ENCODE peak calls at places on chromosomes 1 and 21, in six cellular contexts. E is GM12878, O is K562, S is HCT116, A is SK-N-SH, D is H1. U is an unnamed sample.

GRCh38 chr1:222372221-222372620 is 175.7 kb downstream of the HHIPL2 start:
- DNase-seq in E (no peak), O (no peak), S (no peak), A (no peak), D (no peak), U (no peak)

GRCh38 chr21:15993951-15994350 is 264.2 kb downstream of the USP25 start:
- DNase-seq in E (no peak), O (no peak), S (no peak), A (no peak), D (no peak), U (no peak)

GRCh38 chr1:183209533-183210158 is 23.6 kb downstream of the LAMC2 start:
- DNase-seq in E (no peak), O (no peak), S (peak; percentile 51), A (no peak), D (no peak), U (peak; percentile 64)

GRCh38 chr1:12447301-12447700 is 170.7 kb downstream of the DHRS3 start:
- DNase-seq in E (no peak), O (no peak), S (no peak), A (no peak), D (no peak), U (no peak)

GRCh38 chr1:57683037-57683928 is 259.4 kb upstream of the DAB1 start:
- DNase-seq in E (no peak), O (no peak), S (no peak), A (no peak), D (no peak), U (no peak)

GRCh38 chr1:175984813-175985212 is 222.3 kb downstream of the COP1 start:
- DNase-seq in E (no peak), O (no peak), S (no peak), A (no peak), D (no peak), U (no peak)

GRCh38 chr1:234553241-234554156 is 56.5 kb downstream of the IRF2BP2 start:
- DNase-seq in E (no peak), O (peak; percentile 60), S (no peak), A (peak; percentile 82), D (no peak), U (no peak)

GRCh38 chr1:211420389-211420788 is 71.6 kb downstream of the RD3 start:
- DNase-seq in E (no peak), O (peak; percentile 10), S (no peak), A (no peak), D (no peak), U (no peak)

GRCh38 chr1:99326215-99326949 is 62.1 kb downstream of the PLPPR4 start:
- DNase-seq in E (no peak), O (peak; percentile 9), S (no peak), A (no peak), D (no peak), U (no peak)

GRCh38 chr1:29811247-29811646 is 574.9 kb downstream of the PTPRU start:
- DNase-seq in E (no peak), O (no peak), S (no peak), A (peak; percentile 6), D (no peak), U (no peak)

GRCh38 chr1:162365284-162366041 is 11.2 kb downstream of the SPATA46 start:
- DNase-seq in E (no peak), O (no peak), S (no peak), A (no peak), D (no peak), U (no peak)

GRCh38 chr1:9852410-9853301 is 28.9 kb upstream of the CLSTN1 start:
- DNase-seq in E (no peak), O (no peak), S (no peak), A (peak; percentile 68), D (no peak), U (no peak)

GRCh38 chr1:22597996-22598395 is 34.7 kb downstream of the EPHA8 start:
- DNase-seq in E (no peak), O (no peak), S (no peak), A (no peak), D (no peak), U (no peak)

GRCh38 chr1:94270801-94271203 is 33.4 kb upstream of the ARHGAP29 start:
- DNase-seq in E (no peak), O (no peak), S (no peak), A (no peak), D (no peak), U (no peak)

GRCh38 chr1:64480999-64481772 is 11.3 kb downstream of the CACHD1 start:
- DNase-seq in E (no peak), O (no peak), S (no peak), A (peak; percentile 33), D (no peak), U (no peak)

GRCh38 chr1:64479874-64480273 is 9.9 kb downstream of the CACHD1 start:
- DNase-seq in E (no peak), O (no peak), S (no peak), A (no peak), D (no peak), U (no peak)

GRCh38 chr1:64483711-64484454 is 14.0 kb downstream of the CACHD1 start:
- DNase-seq in E (no peak), O (peak; percentile 26), S (no peak), A (no peak), D (no peak), U (no peak)

GRCh38 chr1:64482720-64483119 is 12.8 kb downstream of the CACHD1 start:
- DNase-seq in E (no peak), O (no peak), S (no peak), A (no peak), D (no peak), U (no peak)

GRCh38 chr1:64482128-64482527 is 12.2 kb downstream of the CACHD1 start:
- DNase-seq in E (no peak), O (no peak), S (no peak), A (no peak), D (no peak), U (no peak)
- H3K4me3 ChIP-seq in E (no peak overlapping the region), O (no peak overlapping the region), S (no peak overlapping the region), A (no peak overlapping the region), D (no peak overlapping the region), U (no peak overlapping the region)

GRCh38 chr1:201769966-201770365 is 59.0 kb upstream of the IPO9 start:
- DNase-seq in E (no peak), O (no peak), S (no peak), A (no peak), D (no peak), U (no peak)
- TF ChIP-seq SIN3A in E (no peak), O (no peak), S (no peak), A (no peak), D (no peak), U (no peak)

GRCh38 chr1:230906226-230906625 is 37.9 kb upstream of the C1orf198 start:
- DNase-seq in E (no peak), O (no peak), S (no peak), A (no peak), D (no peak), U (no peak)
- H3K4me3 ChIP-seq in E (no peak overlapping the region), O (no peak overlapping the region), S (no peak overlapping the region), A (no peak overlapping the region), D (no peak overlapping the region), U (no peak overlapping the region)

DNA sequence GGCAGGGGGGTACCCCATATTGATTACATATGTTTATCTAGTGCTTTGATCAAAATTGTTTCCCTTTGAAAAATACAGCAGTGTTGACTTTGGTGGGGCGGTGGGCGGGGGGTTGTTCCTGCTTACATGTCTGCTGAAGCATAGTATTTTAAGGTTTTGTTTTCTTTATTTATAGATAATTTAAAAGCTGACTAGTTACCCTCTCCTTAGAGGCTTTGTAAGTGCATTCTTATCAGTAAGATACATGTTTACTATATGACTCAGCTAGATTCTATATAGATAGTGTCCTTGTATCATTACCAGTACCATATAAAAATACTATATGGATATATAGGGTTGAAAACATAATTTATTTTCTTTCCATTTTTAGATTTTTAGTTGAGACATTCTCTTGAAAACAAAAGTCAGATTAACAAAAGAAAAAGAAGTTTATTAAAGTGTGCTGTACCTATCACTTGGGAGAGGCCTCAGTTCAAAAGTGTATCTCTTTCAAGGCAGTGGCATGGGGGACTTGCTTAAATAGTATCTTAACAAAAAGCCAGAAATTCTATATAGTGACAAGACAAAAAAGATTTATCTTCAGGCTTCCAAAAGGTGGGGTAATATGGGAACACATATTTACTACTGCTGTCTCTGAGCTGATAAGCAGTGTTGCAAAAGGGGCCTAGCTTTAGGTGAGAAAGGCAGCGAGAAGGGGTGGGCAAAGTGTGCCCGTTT is 79.0 kb downstream of the HS2ST1 start:
- DNase-seq in E (no peak), O (peak; percentile 52), S (no peak), A (no peak), D (no peak), U (no peak)
- TF ChIP-seq SIN3A in E (no peak), O (no peak), S (no peak), A (no peak), D (no peak), U (no peak)

DNA sequence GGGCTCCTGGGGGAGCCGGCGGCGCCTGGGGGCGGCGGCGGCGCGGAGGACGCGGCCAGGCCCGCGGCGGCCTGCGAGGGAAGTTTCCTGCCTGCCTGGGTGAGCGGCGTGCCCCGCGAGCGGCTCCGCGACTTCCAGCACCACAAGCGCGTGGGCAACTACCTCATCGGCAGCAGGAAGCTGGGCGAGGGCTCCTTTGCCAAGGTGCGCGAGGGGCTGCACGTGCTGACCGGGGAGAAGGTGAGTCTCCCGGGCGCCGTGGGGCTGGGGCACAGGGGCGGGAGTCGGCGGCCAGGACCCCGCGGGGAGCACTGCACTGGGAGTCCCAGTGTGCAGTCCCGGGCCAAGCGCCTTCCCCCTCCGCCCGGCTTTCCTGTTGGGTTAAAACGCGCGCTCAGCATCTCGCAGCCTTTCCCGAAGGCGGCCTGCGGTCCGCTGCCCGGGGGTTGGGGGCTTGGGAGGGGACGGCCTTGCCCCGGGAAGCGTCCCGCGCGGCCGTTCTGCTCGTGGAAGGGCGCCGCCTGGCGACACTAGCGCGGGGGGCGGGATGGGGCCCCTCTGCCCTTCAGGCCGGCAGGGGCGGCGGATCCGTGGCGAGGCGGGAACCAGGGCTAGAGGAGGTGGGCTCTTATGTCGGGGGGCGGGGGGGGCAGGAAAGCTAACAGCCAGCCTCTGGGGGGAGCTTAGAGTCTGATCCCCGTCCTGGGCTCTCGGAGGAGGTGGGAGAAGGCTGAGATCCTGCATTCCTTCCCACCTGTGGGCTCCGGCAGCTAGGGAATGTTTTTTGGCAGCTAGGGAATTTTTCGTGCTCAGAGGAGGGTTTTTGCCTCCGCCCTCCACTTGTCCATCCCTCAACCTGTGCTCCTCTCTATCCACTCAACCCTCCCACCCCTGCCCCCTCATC is 1.1 kb downstream of the HUNK start:
- DNase-seq in E (no peak), O (peak; percentile 71), S (no peak), A (peak; percentile 91), D (no peak), U (no peak)
- H3K4me3 ChIP-seq in E (no peak overlapping the region), O (no peak overlapping the region), S (no peak overlapping the region), A (peak overlapping the region; percentile 55), D (peak overlapping the region; percentile 72), U (peak overlapping the region; percentile 24)

DNA sequence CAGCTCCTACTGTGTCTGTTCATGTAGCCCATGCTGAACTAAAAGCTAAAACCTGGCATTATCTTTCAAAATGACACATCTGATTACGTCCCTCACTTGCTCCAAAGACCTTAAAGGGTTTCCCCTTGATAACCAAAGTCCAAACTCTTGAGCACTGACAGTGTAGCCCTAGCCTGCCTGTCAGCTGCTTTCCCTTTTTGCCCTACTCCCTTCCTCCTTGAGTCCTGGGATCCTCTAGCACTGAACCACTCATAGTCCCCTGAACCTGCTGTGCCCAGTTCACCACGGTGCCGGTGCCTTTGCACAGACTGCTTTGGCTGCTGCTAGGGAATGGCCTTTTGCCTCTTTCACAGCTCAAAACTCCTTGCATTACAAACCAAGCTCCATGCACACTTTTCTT is 67.5 kb downstream of the PLXNA2 start:
- DNase-seq in E (no peak), O (no peak), S (no peak), A (no peak), D (no peak), U (no peak)
- TF ChIP-seq SIN3A in E (no peak), O (no peak), S (no peak), A (no peak), D (no peak), U (no peak)

U was measured in Panc1.